ENCODE peak calls at places on chromosomes 13 and 19, in nine cellular contexts. One of them, this sample, is unnamed.
A peak's percentile ranks its signal among the peaks of the same experiment; 100 is the strongest.

GRCh38 chr13:52767949-52768516 is 28.4 kb upstream of the CNMD start:
- DNase-seq in lower lobe of right lung: no peak
- DNase-seq in Caco-2: no peak
- DNase-seq in tibial artery: no peak
- DNase-seq in pancreas: no peak
- DNase-seq in left lung: no peak
- DNase-seq in fibroblast of lung: no peak
- DNase-seq in HCT116: no peak
- DNase-seq in BE2C: no peak
- DNase-seq in this sample: no peak

GRCh38 chr19:46493236-46494114 is 2.2 kb downstream of the PNMA8B start:
- DNase-seq in fibroblast of lung: no peak
- DNase-seq in Caco-2: no peak
- DNase-seq in lower lobe of right lung: peak; percentile 55
- DNase-seq in tibial artery: no peak
- DNase-seq in HCT116: no peak
- DNase-seq in left lung: peak; percentile 81
- DNase-seq in pancreas: no peak
- DNase-seq in BE2C: no peak
- DNase-seq in this sample: no peak

GRCh38 chr19:48812094-48812929 is 1.5 kb upstream of the BCAT2 start:
- DNase-seq in left lung: peak; percentile 92
- DNase-seq in BE2C: peak; percentile 96
- DNase-seq in fibroblast of lung: peak; percentile 80
- DNase-seq in HCT116: no peak
- DNase-seq in lower lobe of right lung: peak; percentile 93
- DNase-seq in Caco-2: peak; percentile 92
- DNase-seq in pancreas: peak; percentile 95
- DNase-seq in tibial artery: peak; percentile 97
- DNase-seq in this sample: no peak

GRCh38 chr13:66210677-66211076 is 1019.5 kb downstream of the PCDH9 start:
- DNase-seq in left lung: no peak
- DNase-seq in fibroblast of lung: peak; percentile 87
- DNase-seq in Caco-2: no peak
- DNase-seq in lower lobe of right lung: no peak
- DNase-seq in tibial artery: no peak
- DNase-seq in HCT116: peak; percentile 63
- DNase-seq in pancreas: no peak
- DNase-seq in BE2C: no peak
- DNase-seq in this sample: peak; percentile 71

GRCh38 chr19:41192574-41193419 is at the start of gene CYP2S1:
- DNase-seq in Caco-2: peak; percentile 85
- DNase-seq in pancreas: peak; percentile 27
- DNase-seq in left lung: peak; percentile 90
- DNase-seq in lower lobe of right lung: peak; percentile 63
- DNase-seq in HCT116: peak; percentile 15
- DNase-seq in tibial artery: no peak
- DNase-seq in fibroblast of lung: peak; percentile 14
- DNase-seq in BE2C: no peak
- DNase-seq in this sample: no peak

GRCh38 chr13:94764576-94765321 is 52.4 kb upstream of the SOX21 start:
- DNase-seq in pancreas: no peak
- DNase-seq in BE2C: no peak
- DNase-seq in HCT116: no peak
- DNase-seq in fibroblast of lung: no peak
- DNase-seq in Caco-2: no peak
- DNase-seq in left lung: no peak
- DNase-seq in tibial artery: no peak
- DNase-seq in lower lobe of right lung: no peak
- DNase-seq in this sample: no peak

GRCh38 chr13:25733061-25733491 is 318.7 kb downstream of the SHISA2 start:
- DNase-seq in BE2C: no peak
- DNase-seq in lower lobe of right lung: no peak
- DNase-seq in tibial artery: no peak
- DNase-seq in fibroblast of lung: no peak
- DNase-seq in left lung: no peak
- DNase-seq in HCT116: no peak
- DNase-seq in pancreas: no peak
- DNase-seq in Caco-2: no peak
- DNase-seq in this sample: no peak

GRCh38 chr19:35063940-35064818 is 22.7 kb downstream of the HPN start:
- DNase-seq in Caco-2: no peak
- DNase-seq in left lung: no peak
- DNase-seq in fibroblast of lung: peak; percentile 60
- DNase-seq in tibial artery: no peak
- DNase-seq in HCT116: no peak
- DNase-seq in lower lobe of right lung: peak; percentile 10
- DNase-seq in BE2C: no peak
- DNase-seq in pancreas: peak; percentile 61
- DNase-seq in this sample: no peak

GRCh38 chr13:40770609-40770933 is 419 bp downstream of the MRPS31 start:
- DNase-seq in BE2C: no peak
- DNase-seq in HCT116: no peak
- DNase-seq in Caco-2: no peak
- DNase-seq in tibial artery: no peak
- DNase-seq in lower lobe of right lung: no peak
- DNase-seq in left lung: no peak
- DNase-seq in fibroblast of lung: no peak
- DNase-seq in pancreas: no peak
- DNase-seq in this sample: no peak

GRCh38 chr19:39417463-39418181 is 5.2 kb downstream of the PLEKHG2 start:
- DNase-seq in fibroblast of lung: no peak
- DNase-seq in pancreas: no peak
- DNase-seq in lower lobe of right lung: no peak
- DNase-seq in left lung: no peak
- DNase-seq in tibial artery: peak; percentile 65
- DNase-seq in HCT116: no peak
- DNase-seq in Caco-2: no peak
- DNase-seq in BE2C: no peak
- DNase-seq in this sample: no peak
- H3K36me3 ChIP-seq in fibroblast of lung: peaks cover 16% of the 10 kb centered on the region
- H3K36me3 ChIP-seq in pancreas: no peaks in the 10 kb centered on the region
- H3K36me3 ChIP-seq in lower lobe of right lung: peaks cover 44% of the 10 kb centered on the region
- H3K36me3 ChIP-seq in left lung: peaks cover 53% of the 10 kb centered on the region
- H3K36me3 ChIP-seq in tibial artery: peaks cover 69% of the 10 kb centered on the region
- H3K36me3 ChIP-seq in HCT116: peaks cover 4% of the 10 kb centered on the region
- H3K36me3 ChIP-seq in Caco-2: peaks cover 3% of the 10 kb centered on the region
- H3K36me3 ChIP-seq in BE2C: peaks cover 15% of the 10 kb centered on the region
- H3K36me3 ChIP-seq in this sample: peaks cover 28% of the 10 kb centered on the region

GRCh38 chr19:8512115-8512967 is 1.6 kb downstream of the ZNF414 start:
- DNase-seq in tibial artery: no peak
- DNase-seq in left lung: no peak
- DNase-seq in BE2C: peak; percentile 51
- DNase-seq in pancreas: no peak
- DNase-seq in Caco-2: peak; percentile 46
- DNase-seq in HCT116: peak; percentile 67
- DNase-seq in fibroblast of lung: no peak
- DNase-seq in lower lobe of right lung: no peak
- DNase-seq in this sample: no peak

GRCh38 chr19:8510589-8511115 is 3.3 kb downstream of the ZNF414 start:
- DNase-seq in left lung: no peak
- DNase-seq in tibial artery: no peak
- DNase-seq in lower lobe of right lung: no peak
- DNase-seq in fibroblast of lung: no peak
- DNase-seq in BE2C: no peak
- DNase-seq in pancreas: no peak
- DNase-seq in HCT116: no peak
- DNase-seq in Caco-2: no peak
- DNase-seq in this sample: no peak

GRCh38 chr19:8513687-8514504 is at the start of gene ZNF414:
- DNase-seq in lower lobe of right lung: peak; percentile 97
- DNase-seq in pancreas: peak; percentile 97
- DNase-seq in HCT116: peak; percentile 97
- DNase-seq in left lung: peak; percentile 97
- DNase-seq in tibial artery: peak; percentile 98
- DNase-seq in BE2C: peak; percentile 96
- DNase-seq in Caco-2: peak; percentile 96
- DNase-seq in fibroblast of lung: peak; percentile 95
- DNase-seq in this sample: peak; percentile 89

GRCh38 chr19:8512991-8513686 is 828 bp downstream of the ZNF414 start:
- DNase-seq in lower lobe of right lung: no peak
- DNase-seq in pancreas: peak; percentile 55
- DNase-seq in Caco-2: no peak
- DNase-seq in BE2C: no peak
- DNase-seq in tibial artery: no peak
- DNase-seq in left lung: no peak
- DNase-seq in fibroblast of lung: no peak
- DNase-seq in HCT116: no peak
- DNase-seq in this sample: no peak

DNA sequence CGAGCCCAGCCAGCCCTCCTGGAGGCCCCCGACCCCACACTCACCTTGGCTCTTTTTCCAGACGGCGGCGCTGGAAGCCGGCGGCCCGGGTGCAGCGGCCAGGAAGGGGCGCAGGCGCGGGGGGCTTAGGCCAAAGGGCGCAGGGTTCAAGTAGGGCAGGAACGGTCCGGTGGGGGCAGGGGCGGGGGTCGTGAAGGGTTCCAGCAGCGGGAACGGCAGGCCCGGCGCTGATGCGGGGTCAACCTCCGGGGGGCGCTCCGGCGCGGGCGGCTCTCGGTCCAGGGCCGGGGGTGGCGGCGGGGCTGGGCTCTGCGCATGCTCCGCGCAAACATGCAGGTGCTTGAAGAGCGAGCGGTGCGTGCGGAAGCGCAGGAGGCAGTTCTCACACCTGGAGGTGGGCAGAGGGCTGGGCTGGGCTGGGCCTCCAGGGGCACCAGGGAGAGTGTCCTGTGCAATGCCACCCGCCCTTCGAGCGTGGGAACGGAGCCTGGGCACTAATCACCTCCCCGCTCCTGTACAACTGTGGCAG is 2.3 kb downstream of the ZNF414 start:
- DNase-seq in pancreas: peak; percentile 49
- DNase-seq in lower lobe of right lung: no peak
- DNase-seq in tibial artery: no peak
- DNase-seq in BE2C: no peak
- DNase-seq in Caco-2: no peak
- DNase-seq in fibroblast of lung: no peak
- DNase-seq in left lung: no peak
- DNase-seq in HCT116: peak; percentile 53
- DNase-seq in this sample: no peak
- TF ChIP-seq CTCF in pancreas: no peak
- TF ChIP-seq CTCF in lower lobe of right lung: peak; percentile 14
- TF ChIP-seq CTCF in tibial artery: no peak
- TF ChIP-seq CTCF in BE2C: no peak
- TF ChIP-seq CTCF in Caco-2: peak; percentile 1
- TF ChIP-seq CTCF in fibroblast of lung: no peak
- TF ChIP-seq CTCF in left lung: no peak
- TF ChIP-seq CTCF in HCT116: peak; percentile 33
- TF ChIP-seq CTCF in this sample: no peak

GRCh38 chr19:45175663-45176345 is 2.2 kb downstream of the TRAPPC6A start:
- DNase-seq in pancreas: no peak
- DNase-seq in lower lobe of right lung: no peak
- DNase-seq in Caco-2: no peak
- DNase-seq in HCT116: no peak
- DNase-seq in BE2C: no peak
- DNase-seq in left lung: no peak
- DNase-seq in fibroblast of lung: no peak
- DNase-seq in tibial artery: no peak
- DNase-seq in this sample: no peak

GRCh38 chr19:45171211-45171623 is 6.8 kb downstream of the TRAPPC6A start:
- DNase-seq in BE2C: no peak
- DNase-seq in fibroblast of lung: no peak
- DNase-seq in left lung: no peak
- DNase-seq in Caco-2: no peak
- DNase-seq in HCT116: no peak
- DNase-seq in lower lobe of right lung: no peak
- DNase-seq in pancreas: no peak
- DNase-seq in tibial artery: no peak
- DNase-seq in this sample: no peak

GRCh38 chr19:45172611-45173208 is 5.3 kb downstream of the TRAPPC6A start:
- DNase-seq in HCT116: no peak
- DNase-seq in left lung: no peak
- DNase-seq in Caco-2: no peak
- DNase-seq in BE2C: no peak
- DNase-seq in pancreas: no peak
- DNase-seq in fibroblast of lung: no peak
- DNase-seq in lower lobe of right lung: no peak
- DNase-seq in tibial artery: no peak
- DNase-seq in this sample: no peak

GRCh38 chr19:45172173-45172572 is 5.9 kb downstream of the TRAPPC6A start:
- DNase-seq in fibroblast of lung: no peak
- DNase-seq in lower lobe of right lung: no peak
- DNase-seq in left lung: no peak
- DNase-seq in HCT116: no peak
- DNase-seq in BE2C: no peak
- DNase-seq in Caco-2: no peak
- DNase-seq in pancreas: no peak
- DNase-seq in tibial artery: no peak
- DNase-seq in this sample: no peak

DNA sequence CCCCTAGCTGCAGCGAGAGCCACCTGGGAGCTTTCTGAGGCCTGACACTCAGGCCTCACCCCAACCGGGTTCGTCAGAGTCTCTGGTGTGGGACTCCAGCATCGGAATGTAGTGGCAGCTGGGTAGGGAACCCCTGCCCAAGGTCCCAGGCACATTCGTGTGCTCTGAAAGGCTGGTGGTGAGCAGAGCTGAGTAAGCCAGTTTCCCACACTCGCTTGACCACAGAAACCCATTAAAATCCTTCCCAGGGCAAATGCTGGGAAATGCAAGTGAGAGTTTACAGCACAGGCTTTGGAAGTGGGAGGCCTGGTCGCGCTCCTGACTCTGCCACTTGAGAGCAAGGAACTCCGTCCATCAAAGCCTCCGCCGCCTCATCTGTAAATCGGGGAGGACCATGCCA is 4.2 kb downstream of the TRAPPC6A start:
- DNase-seq in HCT116: no peak
- DNase-seq in fibroblast of lung: peak; percentile 55
- DNase-seq in left lung: no peak
- DNase-seq in pancreas: no peak
- DNase-seq in Caco-2: no peak
- DNase-seq in tibial artery: no peak
- DNase-seq in BE2C: no peak
- DNase-seq in lower lobe of right lung: no peak
- DNase-seq in this sample: no peak
- H3K4me3 ChIP-seq in HCT116: no peak overlapping the region
- H3K4me3 ChIP-seq in fibroblast of lung: no peak overlapping the region
- H3K4me3 ChIP-seq in left lung: no peak overlapping the region
- H3K4me3 ChIP-seq in pancreas: no peak overlapping the region
- H3K4me3 ChIP-seq in Caco-2: no peak overlapping the region
- H3K4me3 ChIP-seq in tibial artery: no peak overlapping the region
- H3K4me3 ChIP-seq in BE2C: no peak overlapping the region
- H3K4me3 ChIP-seq in lower lobe of right lung: no peak overlapping the region
- H3K4me3 ChIP-seq in this sample: no peak overlapping the region

DNA sequence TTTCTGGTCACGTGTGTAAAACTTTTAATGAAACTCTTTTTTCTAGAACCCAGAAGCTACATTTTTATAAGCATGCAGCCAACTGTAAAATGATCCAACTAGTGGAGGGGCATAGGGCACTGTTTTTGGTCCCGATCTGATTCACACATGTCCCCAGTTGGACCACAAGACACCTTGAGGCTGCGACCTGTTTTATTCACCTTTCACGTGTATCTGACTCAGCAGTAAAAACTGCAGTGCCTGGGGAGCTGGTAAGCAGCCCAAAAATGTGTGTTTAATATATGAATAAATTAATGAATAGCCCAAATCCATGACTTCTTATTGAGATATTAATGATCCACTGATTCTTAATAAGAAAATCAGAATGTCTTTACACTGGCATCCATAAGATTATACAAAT is 140.4 kb downstream of the COL4A1 start:
- DNase-seq in HCT116: no peak
- DNase-seq in Caco-2: no peak
- DNase-seq in pancreas: no peak
- DNase-seq in BE2C: no peak
- DNase-seq in lower lobe of right lung: no peak
- DNase-seq in left lung: no peak
- DNase-seq in tibial artery: no peak
- DNase-seq in fibroblast of lung: no peak
- DNase-seq in this sample: no peak
- H3K36me3 ChIP-seq in HCT116: no peaks in the 10 kb centered on the region
- H3K36me3 ChIP-seq in Caco-2: no peaks in the 10 kb centered on the region
- H3K36me3 ChIP-seq in pancreas: no peaks in the 10 kb centered on the region
- H3K36me3 ChIP-seq in BE2C: no peaks in the 10 kb centered on the region
- H3K36me3 ChIP-seq in lower lobe of right lung: peaks cover 76% of the 10 kb centered on the region
- H3K36me3 ChIP-seq in left lung: peaks cover 63% of the 10 kb centered on the region
- H3K36me3 ChIP-seq in tibial artery: peaks cover 99% of the 10 kb centered on the region
- H3K36me3 ChIP-seq in fibroblast of lung: peaks cover 11% of the 10 kb centered on the region
- H3K36me3 ChIP-seq in this sample: peaks cover 28% of the 10 kb centered on the region

This sample was measured in BJ.